ENCODE peak calls at places on chromosomes 11 and 22, in seven cellular contexts. B is IMR-90, T is H1, Z is H9, W is neuronal stem cell, I is mesenchymal stem cell, U is mesendoderm. Q is an unnamed sample.

GRCh38 chr22:41401781-41402648 is 20.3 kb downstream of the TEF start:
- DNase-seq in T (no peak), B (peak), U (no peak), I (peak), Z (no peak), W (no peak), Q (no peak)

GRCh38 chr11:1847941-1848639 is 4.8 kb upstream of the LSP1 start:
- DNase-seq in I (no peak), T (no peak), B (no peak), U (no peak), W (no peak), Z (no peak), Q (no peak)

GRCh38 chr22:40621309-40622151 is 15.0 kb downstream of the MRTFA start:
- DNase-seq in W (no peak), I (no peak), T (no peak), U (no peak), B (no peak), Z (no peak), Q (no peak)

GRCh38 chr11:106305458-106305857 is 228.0 kb downstream of the AASDHPPT start:
- DNase-seq in W (no peak), I (no peak), T (no peak), B (no peak), Z (no peak), U (no peak), Q (peak)

GRCh38 chr11:702731-703461 is 3.1 kb upstream of the EPS8L2 start:
- DNase-seq in W (no peak), U (no peak), I (no peak), B (no peak), Z (no peak), T (no peak), Q (no peak)

GRCh38 chr22:39960791-39961746 is 872 bp downstream of the TMA7B start:
- DNase-seq in I (peak), Z (no peak), T (no peak), B (peak), U (no peak), W (no peak), Q (peak)

GRCh38 chr11:76185931-76186401 is 20.3 kb downstream of the WNT11 start:
- DNase-seq in T (no peak), Z (no peak), B (no peak), I (peak), W (no peak), U (no peak), Q (no peak)

GRCh38 chr22:27308513-27308912 is 493.0 kb downstream of the MN1 start:
- DNase-seq in U (no peak), Z (no peak), W (no peak), B (no peak), T (no peak), I (no peak), Q (no peak)

GRCh38 chr22:42863349-42863911 is 6.4 kb upstream of the ARFGAP3 start:
- DNase-seq in I (peak), U (no peak), T (no peak), Z (no peak), B (peak), W (no peak), Q (peak)

GRCh38 chr11:66218846-66219620 is 49.4 kb upstream of the RAB1B start:
- DNase-seq in T (no peak), W (no peak), Z (peak), I (no peak), B (no peak), U (no peak), Q (no peak)

GRCh38 chr11:29120329-29120695 is 896.5 kb downstream of the KCNA4 start:
- DNase-seq in W (no peak), Z (no peak), U (no peak), B (no peak), T (no peak), I (no peak), Q (no peak)

GRCh38 chr11:78374917-78375316 is 42.7 kb downstream of the GAB2 start:
- DNase-seq in W (no peak), Z (no peak), U (no peak), I (no peak), B (no peak), T (no peak), Q (no peak)

GRCh38 chr11:130159657-130160459 is at the start of gene ST14:
- DNase-seq in W (no peak), U (peak), T (peak), B (no peak), Z (peak), I (no peak), Q (peak)

GRCh38 chr11:15258433-15259350 is 144.0 kb downstream of the INSC start:
- DNase-seq in T (no peak), U (peak), B (peak), Z (no peak), W (no peak), I (peak), Q (peak)

GRCh38 chr22:42699953-42700352 is 20.7 kb downstream of the A4GALT start:
- DNase-seq in W (no peak), U (no peak), Z (no peak), T (no peak), B (no peak), I (no peak), Q (no peak)

GRCh38 chr11:19345519-19345847 is 104.7 kb upstream of the E2F8 start:
- DNase-seq in W (peak), B (no peak), Z (peak), I (no peak), U (peak), T (peak), Q (no peak)

GRCh38 chr11:118012083-118012669 is 26.0 kb downstream of the IL10RA start:
- DNase-seq in T (peak), U (no peak), W (no peak), I (peak), Z (no peak), B (peak), Q (peak)

GRCh38 chr11:118008271-118008903 is 22.2 kb downstream of the IL10RA start:
- DNase-seq in Z (no peak), I (no peak), W (no peak), B (no peak), U (no peak), T (no peak), Q (no peak)

GRCh38 chr11:118009821-118010737 is 23.9 kb downstream of the IL10RA start:
- DNase-seq in B (no peak), Z (no peak), U (no peak), I (no peak), W (no peak), T (peak), Q (no peak)

GRCh38 chr11:118014022-118014421 is 27.8 kb downstream of the IL10RA start:
- DNase-seq in T (no peak), Z (no peak), U (no peak), W (no peak), I (no peak), B (no peak), Q (no peak)

DNA sequence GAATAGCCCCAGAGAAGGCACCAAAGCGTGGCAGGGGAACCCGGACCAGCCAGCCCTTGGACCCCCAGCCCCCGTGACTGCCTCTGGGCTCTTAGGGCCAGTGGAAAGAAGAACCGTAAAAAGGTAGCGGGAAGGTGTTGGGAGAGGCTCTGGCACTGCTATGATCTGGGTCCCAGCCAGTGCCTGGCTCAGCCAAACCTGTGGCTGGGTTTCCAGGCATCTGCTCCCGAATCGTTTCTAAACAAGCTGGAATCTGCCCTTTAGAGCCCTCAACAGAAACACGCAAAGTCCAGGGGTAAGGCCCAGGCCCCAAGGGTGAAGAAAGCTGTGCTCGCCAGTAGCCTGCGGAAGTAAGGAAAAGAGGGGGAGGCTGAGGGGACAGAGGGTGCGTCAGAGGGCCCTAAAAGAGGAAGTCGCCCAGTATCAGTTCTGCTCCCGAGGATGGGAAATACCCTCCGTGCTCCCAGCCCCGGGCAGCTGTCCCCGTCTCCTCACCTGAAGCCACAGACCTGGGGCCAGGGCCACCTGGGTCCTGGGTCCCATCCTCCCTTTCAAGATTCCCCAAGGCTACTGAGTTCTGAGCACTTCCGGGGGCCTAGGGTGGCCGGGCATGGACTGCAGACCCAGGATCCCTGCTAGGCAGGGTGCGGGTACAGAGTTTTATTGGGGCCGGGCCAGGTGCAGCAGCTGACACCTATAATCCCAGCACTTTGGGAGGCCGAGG is 24.7 kb downstream of the IL10RA start:
- DNase-seq in T (peak), W (no peak), B (no peak), I (no peak), Z (no peak), U (no peak), Q (peak)
- H3K18ac ChIP-seq in T (no peak), W (no peak), B (no peak), I (no peak), Z (no peak), U (no peak), Q (no peak)

DNA sequence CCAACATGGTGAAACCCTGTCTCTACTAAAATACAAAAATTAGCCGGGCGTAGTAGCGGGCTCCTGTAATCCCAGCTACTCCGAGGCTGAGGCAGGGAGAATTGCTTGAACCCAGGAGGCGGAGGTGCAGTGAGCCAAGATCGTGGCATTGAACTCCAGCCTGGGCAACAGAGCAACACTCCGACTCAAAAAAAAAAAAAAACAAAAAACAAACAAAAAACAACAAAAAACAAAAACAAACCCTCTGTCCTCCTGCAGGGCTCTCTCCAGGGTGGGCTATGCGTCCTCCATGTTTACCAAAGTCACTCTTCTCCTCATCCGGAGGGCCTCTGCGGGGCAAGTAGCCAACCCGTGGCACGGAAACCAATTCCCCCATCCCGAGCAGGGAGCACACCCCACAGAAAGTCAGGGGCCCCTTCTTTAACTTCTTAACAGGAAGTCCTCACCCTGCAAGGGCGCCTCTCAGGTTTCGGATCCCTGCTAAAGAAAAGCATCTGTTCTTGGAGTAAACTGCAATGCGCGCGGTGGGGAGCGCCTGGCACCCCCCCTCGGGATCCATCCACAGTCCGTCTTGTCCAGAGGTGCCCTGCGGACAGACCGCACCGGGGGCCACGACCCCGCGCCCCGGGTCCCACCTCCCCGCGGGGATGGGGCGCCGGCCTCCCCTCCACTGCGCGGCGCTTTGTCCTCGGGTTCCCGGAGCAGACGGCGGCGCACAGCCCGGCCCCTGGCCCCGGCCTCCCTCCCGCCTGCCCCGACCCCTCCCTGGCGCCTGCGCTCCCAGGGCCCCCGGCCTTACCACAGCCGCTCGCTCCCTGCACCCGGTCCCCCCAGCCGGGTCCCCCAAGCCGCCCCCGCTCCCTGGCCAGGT is 712 bp downstream of the CERK start:
- DNase-seq in Z (peak), I (peak), W (no peak), B (peak), U (peak), T (peak), Q (no peak)
- H3K18ac ChIP-seq in Z (no peak), I (peak), W (peak), B (no peak), U (peak), T (peak), Q (peak)

GRCh38 chr11:70397983-70398833 is at the start of gene CTTN:
- DNase-seq in T (peak), Z (peak), I (peak), W (peak), B (peak), U (peak), Q (peak)

GRCh38 chr11:70398834-70399680 is 728 bp downstream of the CTTN start:
- DNase-seq in B (no peak), Z (no peak), U (no peak), I (no peak), W (no peak), T (no peak), Q (peak)

GRCh38 chr11:70397336-70397982 is 870 bp upstream of the CTTN start:
- DNase-seq in I (no peak), Z (peak), T (peak), W (no peak), B (peak), U (peak), Q (no peak)

GRCh38 chr11:70389191-70389590 is 9.1 kb upstream of the CTTN start:
- DNase-seq in W (no peak), T (no peak), I (no peak), U (no peak), B (no peak), Z (no peak), Q (no peak)

GRCh38 chr11:70394211-70394950 is 3.9 kb upstream of the CTTN start:
- DNase-seq in U (no peak), Z (no peak), T (no peak), I (no peak), B (no peak), W (no peak), Q (no peak)
- H3K18ac ChIP-seq in U (no peak), Z (no peak), T (no peak), I (no peak), B (no peak), W (no peak), Q (no peak)

GRCh38 chr22:36863979-36864378 is 3.2 kb downstream of the NCF4 start:
- DNase-seq in Z (no peak), B (no peak), T (no peak), U (no peak), I (no peak), W (no peak), Q (no peak)

GRCh38 chr22:36864454-36865215 is 3.8 kb downstream of the NCF4 start:
- DNase-seq in B (no peak), T (no peak), Z (no peak), I (no peak), W (no peak), U (no peak), Q (no peak)

GRCh38 chr22:36862251-36863242 is 1.7 kb downstream of the NCF4 start:
- DNase-seq in Z (no peak), U (no peak), W (no peak), B (no peak), I (no peak), T (no peak), Q (no peak)

GRCh38 chr22:36865346-36865745 is 4.5 kb downstream of the NCF4 start:
- DNase-seq in Z (peak), W (no peak), B (no peak), U (peak), T (no peak), I (no peak), Q (peak)

DNA sequence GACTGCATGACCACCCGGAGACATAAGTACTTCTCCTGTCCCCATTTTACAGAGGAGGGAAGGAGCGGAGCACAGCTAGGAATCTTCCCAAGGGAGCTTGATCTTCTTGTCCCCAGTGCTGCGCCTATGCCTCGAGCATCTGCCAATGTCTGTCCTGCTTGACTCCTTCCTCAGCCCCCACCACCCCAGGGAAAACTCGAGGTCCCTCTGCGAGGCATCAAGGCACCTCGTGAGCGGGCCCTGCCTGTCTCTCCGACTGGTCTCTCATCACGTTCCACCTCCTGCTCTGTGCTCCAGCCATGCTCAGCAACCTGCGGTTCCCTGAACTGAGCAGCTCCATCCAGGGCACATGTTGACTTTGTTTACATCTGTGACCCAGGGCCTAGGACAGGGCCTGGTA is 2.5 kb downstream of the NCF4 start:
- DNase-seq in T (no peak), U (no peak), B (no peak), Z (no peak), I (no peak), W (no peak), Q (no peak)
- H3K18ac ChIP-seq in T (no peak), U (no peak), B (no peak), Z (no peak), I (no peak), W (no peak), Q (no peak)

GRCh38 chr11:23284626-23285025 is 424.4 kb upstream of the CCDC179 start:
- DNase-seq in W (no peak), Z (no peak), I (peak), U (no peak), T (no peak), B (peak), Q (no peak)

GRCh38 chr11:23288001-23288783 is 427.9 kb upstream of the CCDC179 start:
- DNase-seq in W (no peak), B (peak), I (peak), Z (no peak), T (no peak), U (no peak), Q (no peak)
- H3K18ac ChIP-seq in W (no peak), B (no peak), I (no peak), Z (no peak), T (no peak), U (no peak), Q (no peak)

GRCh38 chr11:123082977-123083376 is 21.0 kb upstream of the HSPA8 start:
- DNase-seq in U (no peak), W (no peak), I (peak), Z (no peak), B (no peak), T (no peak), Q (no peak)

GRCh38 chr11:123086315-123086714 is 24.4 kb upstream of the HSPA8 start:
- DNase-seq in T (no peak), U (no peak), W (no peak), B (no peak), Z (no peak), I (no peak), Q (peak)

GRCh38 chr11:123083623-123084029 is 21.7 kb upstream of the HSPA8 start:
- DNase-seq in T (no peak), W (no peak), U (peak), B (peak), I (peak), Z (no peak), Q (peak)

GRCh38 chr11:123085497-123085896 is 23.6 kb upstream of the HSPA8 start:
- DNase-seq in B (no peak), Z (no peak), I (no peak), U (no peak), T (no peak), W (no peak), Q (no peak)

GRCh38 chr11:123084454-123084853 is 22.5 kb upstream of the HSPA8 start:
- DNase-seq in I (no peak), W (no peak), U (no peak), Z (no peak), T (no peak), B (no peak), Q (no peak)
- H3K18ac ChIP-seq in I (no peak), W (no peak), U (no peak), Z (no peak), T (no peak), B (no peak), Q (no peak)

GRCh38 chr11:118662401-118663271 is 16.8 kb downstream of the TREH start:
- DNase-seq in U (peak), B (no peak), I (no peak), T (no peak), W (no peak), Z (peak), Q (peak)
- H3K18ac ChIP-seq in U (no peak), B (no peak), I (no peak), T (no peak), W (peak), Z (no peak), Q (no peak)

GRCh38 chr11:116787786-116788486 is at the start of gene ZPR1:
- DNase-seq in T (peak), I (peak), W (peak), B (peak), Z (peak), U (peak), Q (peak)

GRCh38 chr11:116786966-116787365 is 857 bp downstream of the ZPR1 start:
- DNase-seq in I (no peak), T (no peak), U (no peak), Z (no peak), W (no peak), B (no peak), Q (no peak)

GRCh38 chr11:116786360-116786759 is 1.5 kb downstream of the ZPR1 start:
- DNase-seq in U (no peak), T (no peak), I (no peak), W (no peak), Z (no peak), B (no peak), Q (no peak)

GRCh38 chr11:116788534-116788933 is 711 bp upstream of the ZPR1 start:
- DNase-seq in Z (no peak), I (no peak), T (no peak), B (no peak), U (no peak), W (no peak), Q (no peak)

DNA sequence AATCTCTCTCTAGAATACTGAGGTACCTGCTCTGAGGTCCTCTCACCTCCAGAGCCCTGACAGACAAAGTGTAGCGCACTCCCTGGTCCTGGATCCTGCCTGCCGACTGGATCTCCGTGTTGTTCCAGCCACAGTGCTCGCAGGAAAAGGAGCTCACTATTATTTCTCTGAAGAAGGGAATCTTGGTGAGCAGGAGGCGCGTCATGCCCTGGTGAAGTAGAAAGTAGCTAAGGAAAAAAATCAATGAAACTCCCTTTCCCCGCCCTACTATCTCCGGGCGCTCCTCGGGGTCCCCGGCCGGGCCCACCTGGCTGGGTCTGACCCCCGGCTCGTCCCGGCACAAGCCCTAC is 412 bp downstream of the ZPR1 start:
- DNase-seq in U (no peak), Z (no peak), I (peak), T (no peak), B (peak), W (no peak), Q (peak)
- H3K18ac ChIP-seq in U (peak), Z (no peak), I (peak), T (no peak), B (no peak), W (peak), Q (peak)